ENCODE peak calls at places on chromosomes 12 and 14, in nine cellular contexts. One of them, this sample, is unnamed.

GRCh38 chr12:86456241-86456640 is 200.1 kb upstream of the MGAT4C start:
- DNase-seq in dorsolateral prefrontal cortex: no peak
- DNase-seq in H9: no peak
- DNase-seq in Calu3: no peak
- DNase-seq in WTC11: no peak
- DNase-seq in neural crest cell: no peak
- DNase-seq in foreskin fibroblast: no peak
- DNase-seq in IMR-90: no peak
- DNase-seq in mesothelial cell of epicardium: no peak
- DNase-seq in this sample: no peak

GRCh38 chr14:70622111-70622712 is 19.5 kb upstream of the TTC9 start:
- DNase-seq in dorsolateral prefrontal cortex: no peak
- DNase-seq in H9: peak
- DNase-seq in Calu3: peak
- DNase-seq in WTC11: peak
- DNase-seq in neural crest cell: peak
- DNase-seq in foreskin fibroblast: peak
- DNase-seq in IMR-90: peak
- DNase-seq in mesothelial cell of epicardium: no peak
- DNase-seq in this sample: peak

GRCh38 chr14:63777024-63777423 is 49.2 kb upstream of the SGPP1 start:
- DNase-seq in dorsolateral prefrontal cortex: no peak
- DNase-seq in H9: no peak
- DNase-seq in Calu3: no peak
- DNase-seq in WTC11: no peak
- DNase-seq in neural crest cell: no peak
- DNase-seq in foreskin fibroblast: peak
- DNase-seq in IMR-90: peak
- DNase-seq in mesothelial cell of epicardium: no peak
- DNase-seq in this sample: no peak

GRCh38 chr12:3493225-3494049 is 2.4 kb downstream of the PRMT8 start:
- DNase-seq in dorsolateral prefrontal cortex: no peak
- DNase-seq in H9: peak
- DNase-seq in Calu3: no peak
- DNase-seq in WTC11: peak
- DNase-seq in neural crest cell: no peak
- DNase-seq in foreskin fibroblast: no peak
- DNase-seq in IMR-90: no peak
- DNase-seq in mesothelial cell of epicardium: no peak
- DNase-seq in this sample: no peak

GRCh38 chr14:54664961-54665360 is 98.0 kb downstream of the SAMD4A start:
- DNase-seq in dorsolateral prefrontal cortex: no peak
- DNase-seq in H9: no peak
- DNase-seq in Calu3: no peak
- DNase-seq in WTC11: no peak
- DNase-seq in neural crest cell: no peak
- DNase-seq in foreskin fibroblast: no peak
- DNase-seq in IMR-90: no peak
- DNase-seq in mesothelial cell of epicardium: no peak
- DNase-seq in this sample: no peak

GRCh38 chr12:76674669-76675315 is 89.1 kb upstream of the ZDHHC17 start:
- DNase-seq in dorsolateral prefrontal cortex: no peak
- DNase-seq in H9: no peak
- DNase-seq in Calu3: no peak
- DNase-seq in WTC11: no peak
- DNase-seq in neural crest cell: no peak
- DNase-seq in foreskin fibroblast: no peak
- DNase-seq in IMR-90: no peak
- DNase-seq in mesothelial cell of epicardium: no peak
- DNase-seq in this sample: no peak

GRCh38 chr12:117028254-117028653 is 71.0 kb downstream of the TESC start:
- DNase-seq in dorsolateral prefrontal cortex: no peak
- DNase-seq in H9: peak
- DNase-seq in Calu3: no peak
- DNase-seq in WTC11: no peak
- DNase-seq in neural crest cell: no peak
- DNase-seq in foreskin fibroblast: no peak
- DNase-seq in IMR-90: no peak
- DNase-seq in mesothelial cell of epicardium: peak
- DNase-seq in this sample: no peak

GRCh38 chr14:23831591-23831990 is 122.0 kb upstream of the DHRS4 start:
- DNase-seq in dorsolateral prefrontal cortex: no peak
- DNase-seq in H9: no peak
- DNase-seq in Calu3: no peak
- DNase-seq in WTC11: no peak
- DNase-seq in neural crest cell: no peak
- DNase-seq in foreskin fibroblast: no peak
- DNase-seq in IMR-90: no peak
- DNase-seq in mesothelial cell of epicardium: no peak
- DNase-seq in this sample: no peak

GRCh38 chr12:126233625-126234024 is 1168.4 kb downstream of the AACS start:
- DNase-seq in dorsolateral prefrontal cortex: no peak
- DNase-seq in H9: peak
- DNase-seq in Calu3: no peak
- DNase-seq in WTC11: no peak
- DNase-seq in neural crest cell: no peak
- DNase-seq in foreskin fibroblast: no peak
- DNase-seq in IMR-90: no peak
- DNase-seq in mesothelial cell of epicardium: no peak
- DNase-seq in this sample: no peak

GRCh38 chr12:94656556-94656955 is 6.2 kb upstream of the TMCC3 start:
- DNase-seq in dorsolateral prefrontal cortex: no peak
- DNase-seq in H9: no peak
- DNase-seq in Calu3: no peak
- DNase-seq in WTC11: no peak
- DNase-seq in neural crest cell: no peak
- DNase-seq in foreskin fibroblast: no peak
- DNase-seq in IMR-90: no peak
- DNase-seq in mesothelial cell of epicardium: no peak
- DNase-seq in this sample: no peak

GRCh38 chr14:38350102-38350501 is 94.2 kb upstream of the CLEC14A start:
- DNase-seq in dorsolateral prefrontal cortex: no peak
- DNase-seq in H9: no peak
- DNase-seq in Calu3: no peak
- DNase-seq in WTC11: no peak
- DNase-seq in neural crest cell: no peak
- DNase-seq in foreskin fibroblast: no peak
- DNase-seq in IMR-90: no peak
- DNase-seq in mesothelial cell of epicardium: no peak
- DNase-seq in this sample: no peak

GRCh38 chr12:89343127-89343526 is 9.2 kb downstream of the DUSP6 start:
- DNase-seq in dorsolateral prefrontal cortex: no peak
- DNase-seq in H9: no peak
- DNase-seq in Calu3: no peak
- DNase-seq in WTC11: no peak
- DNase-seq in neural crest cell: no peak
- DNase-seq in foreskin fibroblast: peak
- DNase-seq in IMR-90: no peak
- DNase-seq in mesothelial cell of epicardium: no peak
- DNase-seq in this sample: no peak

GRCh38 chr14:61753631-61754030 is 8.6 kb upstream of the SNAPC1 start:
- DNase-seq in dorsolateral prefrontal cortex: no peak
- DNase-seq in H9: no peak
- DNase-seq in Calu3: no peak
- DNase-seq in WTC11: no peak
- DNase-seq in neural crest cell: no peak
- DNase-seq in foreskin fibroblast: no peak
- DNase-seq in IMR-90: peak
- DNase-seq in mesothelial cell of epicardium: no peak
- DNase-seq in this sample: no peak

GRCh38 chr12:114777052-114777451 is 93.1 kb upstream of the TBX3 start:
- DNase-seq in dorsolateral prefrontal cortex: no peak
- DNase-seq in H9: no peak
- DNase-seq in Calu3: no peak
- DNase-seq in WTC11: no peak
- DNase-seq in neural crest cell: no peak
- DNase-seq in foreskin fibroblast: peak
- DNase-seq in IMR-90: peak
- DNase-seq in mesothelial cell of epicardium: no peak
- DNase-seq in this sample: no peak

GRCh38 chr14:50792634-50793068 is 38.3 kb downstream of the NIN start:
- DNase-seq in dorsolateral prefrontal cortex: no peak
- DNase-seq in H9: no peak
- DNase-seq in Calu3: no peak
- DNase-seq in WTC11: no peak
- DNase-seq in neural crest cell: no peak
- DNase-seq in foreskin fibroblast: no peak
- DNase-seq in IMR-90: no peak
- DNase-seq in mesothelial cell of epicardium: no peak
- DNase-seq in this sample: no peak

GRCh38 chr12:10140001-10140400 is 10.0 kb upstream of the CLEC7A start:
- DNase-seq in dorsolateral prefrontal cortex: no peak
- DNase-seq in H9: peak
- DNase-seq in Calu3: peak
- DNase-seq in WTC11: peak
- DNase-seq in neural crest cell: peak
- DNase-seq in foreskin fibroblast: peak
- DNase-seq in IMR-90: peak
- DNase-seq in mesothelial cell of epicardium: peak
- DNase-seq in this sample: no peak

DNA sequence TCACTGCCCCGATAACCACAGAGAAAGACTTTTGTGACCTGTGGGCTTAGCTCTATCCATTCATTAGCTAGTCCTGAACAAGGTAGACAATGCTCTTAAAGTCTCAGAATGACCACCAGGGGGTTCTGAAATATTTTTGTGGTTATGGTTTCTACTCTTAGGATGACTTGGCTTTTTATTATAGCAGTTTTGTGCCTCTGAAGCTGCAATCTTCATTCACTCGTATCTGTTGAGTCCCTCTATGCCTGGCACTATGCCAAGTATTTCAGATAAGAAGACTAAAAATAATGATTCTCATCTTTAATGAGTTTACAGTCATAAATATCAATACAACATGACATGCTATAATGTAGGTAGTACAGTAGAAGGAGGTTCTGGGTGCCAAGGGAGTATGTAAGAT is 130.8 kb upstream of the TRHDE start:
- DNase-seq in dorsolateral prefrontal cortex: no peak
- DNase-seq in H9: no peak
- DNase-seq in Calu3: no peak
- DNase-seq in WTC11: no peak
- DNase-seq in neural crest cell: no peak
- DNase-seq in foreskin fibroblast: no peak
- DNase-seq in IMR-90: peak
- DNase-seq in mesothelial cell of epicardium: no peak
- DNase-seq in this sample: no peak
- TF ChIP-seq CTCF in dorsolateral prefrontal cortex: no peak
- TF ChIP-seq CTCF in H9: peak
- TF ChIP-seq CTCF in Calu3: peak
- TF ChIP-seq CTCF in WTC11: no peak
- TF ChIP-seq CTCF in neural crest cell: peak
- TF ChIP-seq CTCF in foreskin fibroblast: peak
- TF ChIP-seq CTCF in IMR-90: peak
- TF ChIP-seq CTCF in mesothelial cell of epicardium: peak
- TF ChIP-seq CTCF in this sample: peak

DNA sequence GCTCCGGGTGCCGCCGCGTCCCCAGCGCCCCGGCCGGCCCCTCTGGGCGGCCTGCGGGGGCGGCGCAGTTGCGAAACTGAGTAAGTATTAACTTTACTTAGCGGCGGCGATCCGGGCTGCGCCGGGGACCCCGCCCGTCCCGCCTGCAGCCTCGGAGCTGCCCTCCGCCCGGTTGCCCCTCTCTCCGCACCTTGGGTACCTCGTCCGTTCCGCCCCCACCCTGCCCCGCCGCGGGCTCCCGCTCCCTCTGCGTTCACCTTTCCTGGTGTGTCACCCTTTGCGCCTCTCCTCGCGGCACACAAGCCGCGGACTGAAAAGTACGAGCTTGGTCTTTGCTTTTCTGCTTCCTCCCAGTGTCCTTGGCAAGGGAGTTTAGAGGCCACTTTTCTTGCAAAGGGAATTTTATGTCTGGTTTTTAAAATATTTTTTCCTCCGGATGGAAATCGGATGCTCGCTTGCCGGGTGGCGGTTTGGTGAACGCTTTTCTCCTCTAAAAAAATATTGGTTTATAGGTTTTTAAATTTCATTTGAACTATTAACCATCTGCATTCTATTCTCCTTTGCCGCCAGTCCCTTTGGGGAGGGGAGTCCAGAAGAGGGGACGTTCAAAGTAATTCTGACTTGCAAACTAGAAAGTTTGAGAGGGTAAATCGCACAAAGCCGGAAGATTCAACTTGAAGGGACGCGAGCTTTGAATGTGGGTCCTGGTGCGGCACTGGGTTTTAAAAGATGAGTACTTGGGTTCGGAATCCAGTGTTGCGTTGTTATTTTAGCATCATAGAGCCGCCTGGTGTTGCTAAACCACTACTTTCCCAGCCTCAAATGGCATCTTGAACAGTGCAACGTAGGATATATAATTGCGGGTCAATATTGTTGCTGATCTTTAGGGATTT is 833 bp downstream of the RASSF8 start:
- DNase-seq in dorsolateral prefrontal cortex: no peak
- DNase-seq in H9: peak
- DNase-seq in Calu3: peak
- DNase-seq in WTC11: peak
- DNase-seq in neural crest cell: peak
- DNase-seq in foreskin fibroblast: peak
- DNase-seq in IMR-90: peak
- DNase-seq in mesothelial cell of epicardium: peak
- DNase-seq in this sample: peak
- TF ChIP-seq CTCF in dorsolateral prefrontal cortex: no peak
- TF ChIP-seq CTCF in H9: no peak
- TF ChIP-seq CTCF in Calu3: no peak
- TF ChIP-seq CTCF in WTC11: no peak
- TF ChIP-seq CTCF in neural crest cell: no peak
- TF ChIP-seq CTCF in foreskin fibroblast: no peak
- TF ChIP-seq CTCF in IMR-90: peak
- TF ChIP-seq CTCF in mesothelial cell of epicardium: no peak
- TF ChIP-seq CTCF in this sample: no peak

GRCh38 chr14:57182760-57183503 is 85.8 kb downstream of the EXOC5 start:
- DNase-seq in dorsolateral prefrontal cortex: no peak
- DNase-seq in H9: peak
- DNase-seq in Calu3: peak
- DNase-seq in WTC11: peak
- DNase-seq in neural crest cell: no peak
- DNase-seq in foreskin fibroblast: no peak
- DNase-seq in IMR-90: peak
- DNase-seq in mesothelial cell of epicardium: no peak
- DNase-seq in this sample: no peak
- TF ChIP-seq CTCF in dorsolateral prefrontal cortex: peak
- TF ChIP-seq CTCF in H9: peak
- TF ChIP-seq CTCF in Calu3: no peak
- TF ChIP-seq CTCF in WTC11: peak
- TF ChIP-seq CTCF in neural crest cell: peak
- TF ChIP-seq CTCF in foreskin fibroblast: peak
- TF ChIP-seq CTCF in IMR-90: peak
- TF ChIP-seq CTCF in mesothelial cell of epicardium: no peak
- TF ChIP-seq CTCF in this sample: peak

DNA sequence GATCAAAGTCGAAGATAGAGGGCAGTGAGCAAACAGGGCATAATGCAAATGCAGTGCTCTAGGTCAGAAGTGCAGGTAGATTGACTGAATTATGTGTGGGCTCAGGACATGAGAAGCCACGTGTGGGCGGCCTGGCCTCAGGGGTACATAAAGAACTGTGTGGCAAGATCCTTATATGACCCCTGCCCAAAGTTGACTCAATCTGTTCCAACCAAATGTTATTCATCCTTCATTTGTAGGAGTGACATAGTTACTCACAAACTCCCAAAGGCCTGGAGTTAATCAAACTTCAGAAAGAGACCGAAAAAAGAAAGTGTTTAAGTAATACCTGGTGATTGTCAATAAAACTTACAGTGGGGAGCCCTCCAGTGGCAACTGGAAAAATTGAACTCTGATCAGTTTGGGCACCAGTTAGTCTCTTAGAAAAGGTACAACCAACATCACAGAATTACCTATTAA is 150.4 kb upstream of the FAR2 start:
- DNase-seq in dorsolateral prefrontal cortex: no peak
- DNase-seq in H9: no peak
- DNase-seq in Calu3: peak
- DNase-seq in WTC11: no peak
- DNase-seq in neural crest cell: no peak
- DNase-seq in foreskin fibroblast: peak
- DNase-seq in IMR-90: peak
- DNase-seq in mesothelial cell of epicardium: peak
- DNase-seq in this sample: no peak
- TF ChIP-seq CTCF in dorsolateral prefrontal cortex: peak
- TF ChIP-seq CTCF in H9: peak
- TF ChIP-seq CTCF in Calu3: peak
- TF ChIP-seq CTCF in WTC11: peak
- TF ChIP-seq CTCF in neural crest cell: peak
- TF ChIP-seq CTCF in foreskin fibroblast: peak
- TF ChIP-seq CTCF in IMR-90: peak
- TF ChIP-seq CTCF in mesothelial cell of epicardium: peak
- TF ChIP-seq CTCF in this sample: peak

This sample was measured in progenitor cell of endocrine pancreas.